ENCODE peak calls at places on chromosome 3, in four cellular contexts. H is globus pallidus; B is CD8-positive, alpha-beta T cell; P is retina. I is an unnamed sample.

GRCh38 chr3:12588039-12588673 is 31.3 kb downstream of the MKRN2 start:
- DNase-seq in P (no peak), H (no peak), B (no peak), I (no peak)

GRCh38 chr3:101509811-101510210 is 3.2 kb downstream of the SENP7 start:
- DNase-seq in H (no peak), P (no peak), B (no peak), I (no peak)

GRCh38 chr3:167735233-167736107 is at the start of gene SERPINI1:
- DNase-seq in H (peak), B (peak), P (peak), I (no peak)

GRCh38 chr3:45773714-45774449 is 22.5 kb downstream of the SLC6A20 start:
- DNase-seq in B (no peak), P (no peak), H (no peak), I (no peak)

GRCh38 chr3:37986479-37987314 is 3.9 kb upstream of the VILL start:
- DNase-seq in P (no peak), B (no peak), H (no peak), I (no peak)

GRCh38 chr3:50620846-50621245 is 3.9 kb downstream of the MAPKAPK3 start:
- DNase-seq in B (no peak), H (no peak), P (no peak), I (no peak)

GRCh38 chr3:45907769-45908705 is 21.7 kb downstream of the CCR9 start:
- DNase-seq in H (no peak), P (no peak), B (no peak), I (peak)

GRCh38 chr3:161042023-161042501 is 63.1 kb downstream of the B3GALNT1 start:
- DNase-seq in P (no peak), B (no peak), H (no peak), I (no peak)

I was measured in naive thymus-derived CD4-positive, alpha-beta T cell.